ENCODE peak calls at places on chromosomes 16 and 17, in six cellular contexts. One of them, this sample, is unnamed.

GRCh38 chr17:51703364-51704341 is 443.3 kb downstream of the UTP18 start:
- DNase-seq in cardiac muscle cell: peak
- DNase-seq in spleen: no peak
- DNase-seq in fibroblast of lung: no peak
- DNase-seq in Panc1: peak
- DNase-seq in upper lobe of right lung: no peak
- DNase-seq in this sample: no peak

GRCh38 chr16:69286941-69287713 is 24.0 kb upstream of the VPS4A start:
- DNase-seq in cardiac muscle cell: peak
- DNase-seq in spleen: no peak
- DNase-seq in fibroblast of lung: peak
- DNase-seq in Panc1: peak
- DNase-seq in upper lobe of right lung: peak
- DNase-seq in this sample: peak

GRCh38 chr17:32298298-32298697 is 32.7 kb downstream of the RHBDL3 start:
- DNase-seq in cardiac muscle cell: no peak
- DNase-seq in spleen: no peak
- DNase-seq in fibroblast of lung: peak
- DNase-seq in Panc1: no peak
- DNase-seq in upper lobe of right lung: no peak
- DNase-seq in this sample: no peak

GRCh38 chr17:309361-309888 is 43.2 kb downstream of the RPH3AL start:
- DNase-seq in cardiac muscle cell: peak
- DNase-seq in spleen: peak
- DNase-seq in fibroblast of lung: no peak
- DNase-seq in Panc1: no peak
- DNase-seq in upper lobe of right lung: peak
- DNase-seq in this sample: no peak

GRCh38 chr17:82003411-82004381 is 19.0 kb downstream of the CENPX start:
- DNase-seq in cardiac muscle cell: peak
- DNase-seq in spleen: no peak
- DNase-seq in fibroblast of lung: peak
- DNase-seq in Panc1: peak
- DNase-seq in upper lobe of right lung: no peak
- DNase-seq in this sample: peak

GRCh38 chr17:82964851-82965341 is 114.5 kb upstream of the METRNL start:
- DNase-seq in cardiac muscle cell: no peak
- DNase-seq in spleen: peak
- DNase-seq in fibroblast of lung: no peak
- DNase-seq in Panc1: no peak
- DNase-seq in upper lobe of right lung: peak
- DNase-seq in this sample: peak

GRCh38 chr17:75345514-75346167 is 56.4 kb upstream of the SLC25A19 start:
- DNase-seq in cardiac muscle cell: no peak
- DNase-seq in spleen: peak
- DNase-seq in fibroblast of lung: no peak
- DNase-seq in Panc1: no peak
- DNase-seq in upper lobe of right lung: no peak
- DNase-seq in this sample: no peak

GRCh38 chr16:11665071-11665491 is 3.2 kb upstream of the SNN start:
- DNase-seq in cardiac muscle cell: no peak
- DNase-seq in spleen: peak
- DNase-seq in fibroblast of lung: no peak
- DNase-seq in Panc1: no peak
- DNase-seq in upper lobe of right lung: no peak
- DNase-seq in this sample: no peak

GRCh38 chr16:62966626-62967025 is 930.4 kb upstream of the CDH8 start:
- DNase-seq in cardiac muscle cell: no peak
- DNase-seq in spleen: no peak
- DNase-seq in fibroblast of lung: no peak
- DNase-seq in Panc1: no peak
- DNase-seq in upper lobe of right lung: no peak
- DNase-seq in this sample: no peak

GRCh38 chr17:58387834-58388233 is 29.5 kb downstream of the RNF43 start:
- DNase-seq in cardiac muscle cell: no peak
- DNase-seq in spleen: no peak
- DNase-seq in fibroblast of lung: no peak
- DNase-seq in Panc1: no peak
- DNase-seq in upper lobe of right lung: no peak
- DNase-seq in this sample: no peak

GRCh38 chr17:41624208-41625101 is at the start of gene KRT17:
- DNase-seq in cardiac muscle cell: no peak
- DNase-seq in spleen: peak
- DNase-seq in fibroblast of lung: no peak
- DNase-seq in Panc1: no peak
- DNase-seq in upper lobe of right lung: peak
- DNase-seq in this sample: no peak

GRCh38 chr16:52498640-52499039 is 48.3 kb downstream of the TOX3 start:
- DNase-seq in cardiac muscle cell: peak
- DNase-seq in spleen: no peak
- DNase-seq in fibroblast of lung: no peak
- DNase-seq in Panc1: no peak
- DNase-seq in upper lobe of right lung: no peak
- DNase-seq in this sample: no peak

GRCh38 chr16:68935008-68935407 is 91.7 kb downstream of the TANGO6 start:
- DNase-seq in cardiac muscle cell: no peak
- DNase-seq in spleen: no peak
- DNase-seq in fibroblast of lung: no peak
- DNase-seq in Panc1: no peak
- DNase-seq in upper lobe of right lung: no peak
- DNase-seq in this sample: no peak

GRCh38 chr16:81921415-81921814 is 89.9 kb downstream of the SDR42E1 start:
- DNase-seq in cardiac muscle cell: no peak
- DNase-seq in spleen: no peak
- DNase-seq in fibroblast of lung: no peak
- DNase-seq in Panc1: no peak
- DNase-seq in upper lobe of right lung: no peak
- DNase-seq in this sample: no peak

GRCh38 chr17:81636505-81637288 is at the start of the genes NPLOC4 and TSPAN10:
- DNase-seq in cardiac muscle cell: peak
- DNase-seq in spleen: peak
- DNase-seq in fibroblast of lung: peak
- DNase-seq in Panc1: peak
- DNase-seq in upper lobe of right lung: peak
- DNase-seq in this sample: peak

GRCh38 chr17:28133562-28133970 is 91.1 kb downstream of the NLK start:
- DNase-seq in cardiac muscle cell: peak
- DNase-seq in spleen: no peak
- DNase-seq in fibroblast of lung: peak
- DNase-seq in Panc1: no peak
- DNase-seq in upper lobe of right lung: no peak
- DNase-seq in this sample: no peak

GRCh38 chr16:56847173-56847948 is 17.6 kb upstream of the SLC12A3 start:
- DNase-seq in cardiac muscle cell: no peak
- DNase-seq in spleen: peak
- DNase-seq in fibroblast of lung: no peak
- DNase-seq in Panc1: no peak
- DNase-seq in upper lobe of right lung: no peak
- DNase-seq in this sample: no peak

GRCh38 chr16:65070831-65071230 is 51.0 kb downstream of the CDH11 start:
- DNase-seq in cardiac muscle cell: peak
- DNase-seq in spleen: no peak
- DNase-seq in fibroblast of lung: peak
- DNase-seq in Panc1: peak
- DNase-seq in upper lobe of right lung: no peak
- DNase-seq in this sample: peak

GRCh38 chr17:75615301-75615700 is 17.9 kb upstream of the SMIM5 start:
- DNase-seq in cardiac muscle cell: no peak
- DNase-seq in spleen: no peak
- DNase-seq in fibroblast of lung: no peak
- DNase-seq in Panc1: no peak
- DNase-seq in upper lobe of right lung: no peak
- DNase-seq in this sample: no peak

GRCh38 chr16:89723279-89724250 is 2.2 kb downstream of the ZNF276 start:
- DNase-seq in cardiac muscle cell: peak
- DNase-seq in spleen: peak
- DNase-seq in fibroblast of lung: peak
- DNase-seq in Panc1: no peak
- DNase-seq in upper lobe of right lung: no peak
- DNase-seq in this sample: no peak

GRCh38 chr17:4534928-4535666 is 20.1 kb downstream of the MYBBP1A start:
- DNase-seq in cardiac muscle cell: no peak
- DNase-seq in spleen: no peak
- DNase-seq in fibroblast of lung: no peak
- DNase-seq in Panc1: no peak
- DNase-seq in upper lobe of right lung: no peak
- DNase-seq in this sample: no peak

GRCh38 chr17:78817123-78817522 is 23.5 kb downstream of the USP36 start:
- DNase-seq in cardiac muscle cell: no peak
- DNase-seq in spleen: peak
- DNase-seq in fibroblast of lung: no peak
- DNase-seq in Panc1: no peak
- DNase-seq in upper lobe of right lung: no peak
- DNase-seq in this sample: no peak

GRCh38 chr17:80927791-80928216 is 63.8 kb upstream of the CHMP6 start:
- DNase-seq in cardiac muscle cell: peak
- DNase-seq in spleen: peak
- DNase-seq in fibroblast of lung: no peak
- DNase-seq in Panc1: no peak
- DNase-seq in upper lobe of right lung: peak
- DNase-seq in this sample: no peak

GRCh38 chr17:66524848-66525247 is 222.4 kb downstream of the PRKCA start:
- DNase-seq in cardiac muscle cell: no peak
- DNase-seq in spleen: no peak
- DNase-seq in fibroblast of lung: no peak
- DNase-seq in Panc1: no peak
- DNase-seq in upper lobe of right lung: no peak
- DNase-seq in this sample: no peak

GRCh38 chr17:66520986-66521385 is 218.6 kb downstream of the PRKCA start:
- DNase-seq in cardiac muscle cell: no peak
- DNase-seq in spleen: no peak
- DNase-seq in fibroblast of lung: peak
- DNase-seq in Panc1: no peak
- DNase-seq in upper lobe of right lung: no peak
- DNase-seq in this sample: no peak

GRCh38 chr17:66525338-66525737 is 222.9 kb downstream of the PRKCA start:
- DNase-seq in cardiac muscle cell: no peak
- DNase-seq in spleen: no peak
- DNase-seq in fibroblast of lung: peak
- DNase-seq in Panc1: no peak
- DNase-seq in upper lobe of right lung: no peak
- DNase-seq in this sample: no peak

GRCh38 chr17:66522591-66523272 is 220.3 kb downstream of the PRKCA start:
- DNase-seq in cardiac muscle cell: no peak
- DNase-seq in spleen: no peak
- DNase-seq in fibroblast of lung: no peak
- DNase-seq in Panc1: no peak
- DNase-seq in upper lobe of right lung: no peak
- DNase-seq in this sample: no peak

GRCh38 chr17:66523378-66524174 is 221.2 kb downstream of the PRKCA start:
- DNase-seq in cardiac muscle cell: no peak
- DNase-seq in spleen: no peak
- DNase-seq in fibroblast of lung: peak
- DNase-seq in Panc1: no peak
- DNase-seq in upper lobe of right lung: no peak
- DNase-seq in this sample: no peak
- TF ChIP-seq CTCF in cardiac muscle cell: no peak
- TF ChIP-seq CTCF in spleen: no peak
- TF ChIP-seq CTCF in fibroblast of lung: no peak
- TF ChIP-seq CTCF in Panc1: no peak
- TF ChIP-seq CTCF in upper lobe of right lung: no peak
- TF ChIP-seq CTCF in this sample: no peak

DNA sequence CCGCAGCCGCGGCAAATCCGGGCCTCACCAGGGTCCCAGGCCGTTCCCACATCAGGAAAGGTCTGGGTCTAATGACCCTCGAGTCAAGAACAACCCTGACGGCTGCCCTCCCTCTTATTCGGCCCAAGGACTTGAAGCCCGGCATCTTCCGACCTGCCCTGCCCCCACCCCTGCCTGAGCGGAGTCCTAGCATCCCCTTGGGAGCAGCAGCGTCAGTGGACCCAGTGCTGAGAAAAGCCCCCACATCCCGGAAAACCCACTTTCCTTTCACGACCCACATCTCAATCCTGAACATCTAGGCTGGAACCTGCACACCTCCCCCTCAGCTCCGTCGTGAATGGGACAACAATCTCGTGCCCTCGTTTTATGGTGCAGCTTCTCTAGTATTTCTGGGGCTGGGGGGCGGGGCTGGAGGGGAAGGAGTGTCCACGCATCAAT is 796 bp downstream of the TMEM88 start:
- DNase-seq in cardiac muscle cell: no peak
- DNase-seq in spleen: no peak
- DNase-seq in fibroblast of lung: no peak
- DNase-seq in Panc1: no peak
- DNase-seq in upper lobe of right lung: no peak
- DNase-seq in this sample: peak
- H3K27ac ChIP-seq in cardiac muscle cell: peak
- H3K27ac ChIP-seq in spleen: peak
- H3K27ac ChIP-seq in fibroblast of lung: peak
- H3K27ac ChIP-seq in Panc1: peak
- H3K27ac ChIP-seq in upper lobe of right lung: peak
- H3K27ac ChIP-seq in this sample: peak

GRCh38 chr17:18315498-18316360 is 636 bp downstream of the SMCR8 start:
- DNase-seq in cardiac muscle cell: no peak
- DNase-seq in spleen: no peak
- DNase-seq in fibroblast of lung: no peak
- DNase-seq in Panc1: no peak
- DNase-seq in upper lobe of right lung: no peak
- DNase-seq in this sample: no peak

GRCh38 chr17:18319604-18320256 is 4.6 kb downstream of the SMCR8 start:
- DNase-seq in cardiac muscle cell: peak
- DNase-seq in spleen: peak
- DNase-seq in fibroblast of lung: peak
- DNase-seq in Panc1: no peak
- DNase-seq in upper lobe of right lung: no peak
- DNase-seq in this sample: no peak

GRCh38 chr17:18320301-18320700 is 5.2 kb downstream of the SMCR8 start:
- DNase-seq in cardiac muscle cell: no peak
- DNase-seq in spleen: peak
- DNase-seq in fibroblast of lung: no peak
- DNase-seq in Panc1: no peak
- DNase-seq in upper lobe of right lung: no peak
- DNase-seq in this sample: no peak

GRCh38 chr17:18318771-18319450 is 3.8 kb downstream of the SMCR8 start:
- DNase-seq in cardiac muscle cell: no peak
- DNase-seq in spleen: peak
- DNase-seq in fibroblast of lung: no peak
- DNase-seq in Panc1: no peak
- DNase-seq in upper lobe of right lung: no peak
- DNase-seq in this sample: no peak

DNA sequence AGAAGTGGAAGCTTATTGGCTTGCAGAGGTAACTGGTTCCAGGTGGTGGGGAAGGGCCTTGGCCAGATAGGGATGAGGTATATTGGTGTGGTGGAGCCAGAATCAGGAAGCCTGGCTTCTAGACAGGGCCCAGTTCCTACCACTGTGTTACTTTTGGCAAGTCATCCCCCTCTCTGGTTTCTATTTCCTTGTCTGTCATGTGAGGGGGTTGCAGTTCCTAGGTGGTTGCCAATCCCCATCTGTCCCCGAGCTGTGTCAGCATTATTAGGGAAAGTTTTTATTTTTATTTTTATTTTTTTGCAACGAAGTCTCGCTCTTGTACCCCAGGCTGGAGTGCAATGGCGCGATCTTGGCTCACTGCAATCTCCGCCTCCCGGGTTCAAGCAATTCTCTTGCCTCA is 3.0 kb downstream of the SMCR8 start:
- DNase-seq in cardiac muscle cell: no peak
- DNase-seq in spleen: peak
- DNase-seq in fibroblast of lung: no peak
- DNase-seq in Panc1: no peak
- DNase-seq in upper lobe of right lung: no peak
- DNase-seq in this sample: no peak
- H3K4me3 ChIP-seq in cardiac muscle cell: no peak
- H3K4me3 ChIP-seq in spleen: peak
- H3K4me3 ChIP-seq in fibroblast of lung: no peak
- H3K4me3 ChIP-seq in Panc1: peak
- H3K4me3 ChIP-seq in upper lobe of right lung: peak
- H3K4me3 ChIP-seq in this sample: peak

GRCh38 chr17:30906101-30906911 is at the start of gene TEFM:
- DNase-seq in cardiac muscle cell: peak
- DNase-seq in spleen: peak
- DNase-seq in fibroblast of lung: peak
- DNase-seq in Panc1: peak
- DNase-seq in upper lobe of right lung: peak
- DNase-seq in this sample: peak
- TF ChIP-seq CTCF in cardiac muscle cell: no peak
- TF ChIP-seq CTCF in spleen: no peak
- TF ChIP-seq CTCF in fibroblast of lung: no peak
- TF ChIP-seq CTCF in Panc1: no peak
- TF ChIP-seq CTCF in upper lobe of right lung: no peak
- TF ChIP-seq CTCF in this sample: no peak

This sample was measured in coronary artery.